ENCODE peak calls at places on chromosomes 16 and 17, in ten cellular contexts. Z is cardiac fibroblast; J is NT2/D1; E is AG09319; P is heart left ventricle; C is GF-D8; W is Calu3; O is bronchial epithelial cell; S is ELR; B is activated CD8-positive, alpha-beta T cell treated with anti-CD3 and anti-CD28 coated beads, Interleukin-2, amount 10 ng/mL, durations not matched to agents 7 days and 5 days. R is an unnamed sample.
A peak's percentile ranks its signal among the peaks of the same experiment; 100 is the strongest.

GRCh38 chr16:70801611-70802010 is 653 bp upstream of the VAC14 start:
- DNase-seq in B (no peak), E (no peak), P (no peak), J (no peak), C (no peak), W (no peak), Z (no peak), S (no peak), O (no peak), R (no peak)

GRCh38 chr16:88454315-88455057 is 1.4 kb downstream of the ZFPM1 start:
- DNase-seq in J (no peak), S (peak; percentile 41), P (no peak), O (peak; percentile 5), E (no peak), W (no peak), C (no peak), B (peak; percentile 66), Z (no peak), R (no peak)

GRCh38 chr16:17417740-17418139 is 53.0 kb downstream of the XYLT1 start:
- DNase-seq in S (no peak), E (no peak), P (no peak), B (no peak), C (no peak), W (no peak), Z (no peak), J (no peak), O (no peak), R (no peak)

GRCh38 chr17:82400830-82401229 is 17.3 kb upstream of the HEXD start:
- DNase-seq in E (no peak), S (no peak), J (no peak), Z (no peak), B (peak; percentile 79), O (no peak), C (peak; percentile 82), P (peak; percentile 66), W (no peak), R (peak; percentile 88)

GRCh38 chr17:632551-632950 is 82.1 kb downstream of the VPS53 start:
- DNase-seq in E (no peak), B (no peak), O (no peak), C (no peak), J (no peak), P (no peak), Z (peak; percentile 31), W (no peak), S (no peak), R (no peak)

GRCh38 chr16:71585318-71585703 is 8.4 kb upstream of the TAT start:
- DNase-seq in B (no peak), P (no peak), E (no peak), C (no peak), W (no peak), J (no peak), O (no peak), Z (no peak), S (no peak), R (no peak)

GRCh38 chr17:70563301-70563820 is 394.0 kb downstream of the KCNJ2 start:
- DNase-seq in E (peak; percentile 74), C (no peak), Z (no peak), O (no peak), J (no peak), P (peak; percentile 69), W (no peak), S (peak; percentile 6), B (no peak), R (no peak)

GRCh38 chr16:82092711-82093110 is 57.7 kb downstream of the HSD17B2 start:
- DNase-seq in P (no peak), O (peak; percentile 47), Z (no peak), J (no peak), E (no peak), W (no peak), S (no peak), C (no peak), B (no peak), R (no peak)

GRCh38 chr16:14186007-14186953 is 115.2 kb downstream of the MRTFB start:
- DNase-seq in Z (peak; percentile 81), P (peak; percentile 37), J (peak; percentile 20), B (no peak), E (peak; percentile 32), W (no peak), S (peak; percentile 65), O (peak; percentile 26), C (no peak), R (peak; percentile 31)

GRCh38 chr16:4070936-4071335 is 45.3 kb downstream of the ADCY9 start:
- DNase-seq in S (no peak), W (no peak), P (no peak), E (no peak), O (no peak), C (no peak), B (no peak), Z (no peak), J (no peak), R (no peak)

GRCh38 chr16:87607871-87608270 is 5.6 kb downstream of the JPH3 start:
- DNase-seq in J (no peak), O (no peak), E (no peak), Z (no peak), B (no peak), C (no peak), P (no peak), S (no peak), W (no peak), R (no peak)

GRCh38 chr16:67372664-67373063 is 20.6 kb downstream of the TPPP3 start:
- DNase-seq in C (no peak), O (peak; percentile 42), J (no peak), E (peak; percentile 11), P (no peak), W (no peak), B (no peak), Z (peak; percentile 65), S (peak; percentile 47), R (no peak)

GRCh38 chr16:85578599-85578948 is 34.5 kb upstream of the GSE1 start:
- DNase-seq in E (no peak), C (no peak), B (no peak), W (no peak), Z (no peak), S (no peak), P (no peak), J (no peak), O (no peak), R (no peak)

GRCh38 chr17:79930077-79930785 is 91.0 kb upstream of the CBX4 start:
- DNase-seq in W (no peak), O (no peak), S (no peak), Z (no peak), C (no peak), E (no peak), J (no peak), B (no peak), P (no peak), R (no peak)

GRCh38 chr17:6800422-6801027 is 24.5 kb downstream of the FBXO39 start:
- DNase-seq in S (no peak), J (no peak), B (no peak), E (no peak), P (no peak), W (no peak), C (no peak), Z (no peak), O (no peak), R (no peak)

GRCh38 chr17:4412933-4413831 is 20.6 kb upstream of the SPNS3 start:
- DNase-seq in P (peak; percentile 95), O (peak; percentile 66), W (peak; percentile 89), C (peak; percentile 33), E (peak; percentile 77), S (peak; percentile 89), J (peak; percentile 82), B (peak; percentile 93), Z (peak; percentile 93), R (peak; percentile 84)

GRCh38 chr16:24769806-24770205 is 40.4 kb downstream of the TNRC6A start:
- DNase-seq in J (no peak), W (no peak), E (peak; percentile 40), S (no peak), C (no peak), B (no peak), P (no peak), O (no peak), Z (peak; percentile 88), R (no peak)

GRCh38 chr16:86865866-86866675 is 287.7 kb downstream of the FOXL1 start:
- DNase-seq in W (peak; percentile 13), O (no peak), J (no peak), P (peak; percentile 94), E (no peak), S (no peak), B (no peak), Z (peak; percentile 20), C (no peak), R (no peak)

GRCh38 chr17:10729334-10730193 is at the start of gene TMEM220:
- DNase-seq in E (peak; percentile 37), S (peak; percentile 86), P (peak; percentile 89), O (peak; percentile 19), Z (peak; percentile 84), W (no peak), B (peak; percentile 25), J (peak; percentile 57), C (peak; percentile 40), R (no peak)

GRCh38 chr17:35496470-35497290 is 40.8 kb downstream of the SLFN12L start:
- DNase-seq in O (no peak), S (no peak), C (no peak), Z (no peak), P (no peak), J (no peak), W (no peak), E (no peak), B (no peak), R (no peak)

GRCh38 chr16:86222541-86222940 is 287.8 kb upstream of the FOXF1 start:
- DNase-seq in B (no peak), J (no peak), W (no peak), C (no peak), P (no peak), S (peak; percentile 65), E (peak; percentile 54), O (no peak), Z (peak; percentile 23), R (no peak)

GRCh38 chr16:80175011-80175410 is 365.8 kb upstream of the DYNLRB2 start:
- DNase-seq in O (no peak), E (no peak), W (no peak), J (no peak), S (peak; percentile 3), P (no peak), Z (no peak), B (no peak), C (no peak), R (no peak)

GRCh38 chr16:78926723-78927200 is 673.8 kb downstream of the MAF start:
- DNase-seq in P (no peak), C (no peak), O (no peak), E (no peak), Z (no peak), J (no peak), W (no peak), B (no peak), S (no peak), R (no peak)

GRCh38 chr16:23408242-23409201 is 44.5 kb downstream of the COG7 start:
- DNase-seq in P (peak; percentile 68), E (no peak), Z (peak; percentile 60), J (peak; percentile 36), O (peak; percentile 52), S (peak; percentile 50), W (no peak), C (no peak), B (no peak), R (no peak)

R was measured in GDM1.